ENCODE peak calls at places on chromosomes 3 and 15, in seven cellular contexts. One of them, this sample, is unnamed.
A peak's percentile ranks its signal among the peaks of the same experiment; 100 is the strongest.

GRCh38 chr3:38138347-38139190 is at the start of gene MYD88:
- DNase-seq in neural progenitor cell: peak; percentile 85
- DNase-seq in esophagus squamous epithelium: peak; percentile 59
- DNase-seq in mesothelial cell of epicardium: peak; percentile 78
- DNase-seq in breast epithelium: peak; percentile 74
- DNase-seq in nephron progenitor cell: peak; percentile 77
- DNase-seq in AG04450: no peak
- DNase-seq in this sample: peak; percentile 67

GRCh38 chr15:70906842-70907241 is 14.2 kb downstream of the LRRC49 start:
- DNase-seq in nephron progenitor cell: no peak
- DNase-seq in breast epithelium: no peak
- DNase-seq in esophagus squamous epithelium: no peak
- DNase-seq in mesothelial cell of epicardium: no peak
- DNase-seq in AG04450: no peak
- DNase-seq in neural progenitor cell: no peak
- DNase-seq in this sample: no peak

GRCh38 chr15:51403072-51403878 is 61.8 kb downstream of the GLDN start:
- DNase-seq in nephron progenitor cell: peak; percentile 38
- DNase-seq in esophagus squamous epithelium: no peak
- DNase-seq in mesothelial cell of epicardium: no peak
- DNase-seq in breast epithelium: no peak
- DNase-seq in neural progenitor cell: peak; percentile 46
- DNase-seq in AG04450: peak; percentile 8
- DNase-seq in this sample: no peak

GRCh38 chr3:141375381-141376301 is 7.3 kb downstream of the ZBTB38 start:
- DNase-seq in nephron progenitor cell: no peak
- DNase-seq in esophagus squamous epithelium: no peak
- DNase-seq in breast epithelium: no peak
- DNase-seq in mesothelial cell of epicardium: no peak
- DNase-seq in neural progenitor cell: no peak
- DNase-seq in AG04450: no peak
- DNase-seq in this sample: no peak

GRCh38 chr3:72683068-72683467 is 165.2 kb downstream of the SHQ1 start:
- DNase-seq in AG04450: no peak
- DNase-seq in neural progenitor cell: peak; percentile 13
- DNase-seq in esophagus squamous epithelium: no peak
- DNase-seq in breast epithelium: no peak
- DNase-seq in mesothelial cell of epicardium: no peak
- DNase-seq in nephron progenitor cell: no peak
- DNase-seq in this sample: no peak

GRCh38 chr3:185540705-185541104 is 11.7 kb downstream of the LIPH start:
- DNase-seq in nephron progenitor cell: no peak
- DNase-seq in neural progenitor cell: no peak
- DNase-seq in mesothelial cell of epicardium: no peak
- DNase-seq in esophagus squamous epithelium: no peak
- DNase-seq in AG04450: no peak
- DNase-seq in breast epithelium: no peak
- DNase-seq in this sample: no peak

GRCh38 chr3:127671523-127672428 is 976 bp upstream of the ABTB1 start:
- DNase-seq in mesothelial cell of epicardium: no peak
- DNase-seq in esophagus squamous epithelium: no peak
- DNase-seq in breast epithelium: peak; percentile 51
- DNase-seq in nephron progenitor cell: no peak
- DNase-seq in AG04450: no peak
- DNase-seq in neural progenitor cell: peak; percentile 23
- DNase-seq in this sample: peak; percentile 21

GRCh38 chr3:179551383-179551782 is 11.3 kb upstream of the ACTL6A start:
- DNase-seq in mesothelial cell of epicardium: no peak
- DNase-seq in nephron progenitor cell: no peak
- DNase-seq in esophagus squamous epithelium: no peak
- DNase-seq in breast epithelium: no peak
- DNase-seq in AG04450: no peak
- DNase-seq in neural progenitor cell: no peak
- DNase-seq in this sample: no peak

GRCh38 chr15:39556461-39556860 is 24.4 kb upstream of the THBS1 start:
- DNase-seq in nephron progenitor cell: no peak
- DNase-seq in breast epithelium: no peak
- DNase-seq in mesothelial cell of epicardium: no peak
- DNase-seq in neural progenitor cell: no peak
- DNase-seq in esophagus squamous epithelium: no peak
- DNase-seq in AG04450: peak; percentile 75
- DNase-seq in this sample: no peak

GRCh38 chr15:78082106-78082742 is 4.7 kb upstream of the TBC1D2B start:
- DNase-seq in AG04450: no peak
- DNase-seq in nephron progenitor cell: no peak
- DNase-seq in breast epithelium: no peak
- DNase-seq in neural progenitor cell: no peak
- DNase-seq in mesothelial cell of epicardium: no peak
- DNase-seq in esophagus squamous epithelium: no peak
- DNase-seq in this sample: no peak

GRCh38 chr3:52848617-52849016 is 13.8 kb upstream of the MUSTN1 start:
- DNase-seq in breast epithelium: no peak
- DNase-seq in AG04450: peak; percentile 49
- DNase-seq in esophagus squamous epithelium: no peak
- DNase-seq in neural progenitor cell: no peak
- DNase-seq in nephron progenitor cell: no peak
- DNase-seq in mesothelial cell of epicardium: no peak
- DNase-seq in this sample: no peak

GRCh38 chr3:40752492-40752891 is 227.7 kb downstream of the ZNF621 start:
- DNase-seq in breast epithelium: no peak
- DNase-seq in nephron progenitor cell: no peak
- DNase-seq in mesothelial cell of epicardium: no peak
- DNase-seq in AG04450: no peak
- DNase-seq in esophagus squamous epithelium: no peak
- DNase-seq in neural progenitor cell: peak; percentile 67
- DNase-seq in this sample: no peak

GRCh38 chr3:30188713-30189112 is 417.7 kb upstream of the TGFBR2 start:
- DNase-seq in mesothelial cell of epicardium: no peak
- DNase-seq in neural progenitor cell: no peak
- DNase-seq in AG04450: no peak
- DNase-seq in breast epithelium: peak; percentile 51
- DNase-seq in esophagus squamous epithelium: no peak
- DNase-seq in nephron progenitor cell: no peak
- DNase-seq in this sample: no peak

GRCh38 chr15:92924216-92924615 is 24.1 kb downstream of the CHD2 start:
- DNase-seq in neural progenitor cell: no peak
- DNase-seq in AG04450: no peak
- DNase-seq in breast epithelium: no peak
- DNase-seq in esophagus squamous epithelium: no peak
- DNase-seq in nephron progenitor cell: no peak
- DNase-seq in mesothelial cell of epicardium: no peak
- DNase-seq in this sample: no peak

GRCh38 chr3:21226086-21226485 is 524.9 kb downstream of the ZNF385D start:
- DNase-seq in esophagus squamous epithelium: no peak
- DNase-seq in nephron progenitor cell: no peak
- DNase-seq in neural progenitor cell: no peak
- DNase-seq in mesothelial cell of epicardium: no peak
- DNase-seq in breast epithelium: no peak
- DNase-seq in AG04450: no peak
- DNase-seq in this sample: no peak

GRCh38 chr3:188749010-188749617 is 422.7 kb upstream of the TPRG1 start:
- DNase-seq in neural progenitor cell: peak; percentile 77
- DNase-seq in breast epithelium: no peak
- DNase-seq in mesothelial cell of epicardium: no peak
- DNase-seq in esophagus squamous epithelium: no peak
- DNase-seq in AG04450: no peak
- DNase-seq in nephron progenitor cell: peak; percentile 35
- DNase-seq in this sample: no peak

GRCh38 chr3:68007621-68008226 is 353.3 kb upstream of the SUCLG2 start:
- DNase-seq in esophagus squamous epithelium: no peak
- DNase-seq in nephron progenitor cell: peak; percentile 62
- DNase-seq in AG04450: no peak
- DNase-seq in mesothelial cell of epicardium: peak; percentile 56
- DNase-seq in breast epithelium: no peak
- DNase-seq in neural progenitor cell: peak; percentile 73
- DNase-seq in this sample: no peak

GRCh38 chr15:36458406-36458805 is 121.0 kb upstream of the CDIN1 start:
- DNase-seq in neural progenitor cell: no peak
- DNase-seq in nephron progenitor cell: no peak
- DNase-seq in breast epithelium: no peak
- DNase-seq in AG04450: no peak
- DNase-seq in mesothelial cell of epicardium: no peak
- DNase-seq in esophagus squamous epithelium: no peak
- DNase-seq in this sample: no peak

GRCh38 chr3:7340795-7341194 is 479.9 kb downstream of the GRM7 start:
- DNase-seq in esophagus squamous epithelium: no peak
- DNase-seq in neural progenitor cell: no peak
- DNase-seq in AG04450: no peak
- DNase-seq in breast epithelium: no peak
- DNase-seq in mesothelial cell of epicardium: no peak
- DNase-seq in nephron progenitor cell: no peak
- DNase-seq in this sample: no peak

GRCh38 chr3:152720941-152721718 is 113.8 kb upstream of the P2RY1 start:
- DNase-seq in nephron progenitor cell: no peak
- DNase-seq in AG04450: no peak
- DNase-seq in mesothelial cell of epicardium: no peak
- DNase-seq in neural progenitor cell: no peak
- DNase-seq in breast epithelium: no peak
- DNase-seq in esophagus squamous epithelium: no peak
- DNase-seq in this sample: no peak

DNA sequence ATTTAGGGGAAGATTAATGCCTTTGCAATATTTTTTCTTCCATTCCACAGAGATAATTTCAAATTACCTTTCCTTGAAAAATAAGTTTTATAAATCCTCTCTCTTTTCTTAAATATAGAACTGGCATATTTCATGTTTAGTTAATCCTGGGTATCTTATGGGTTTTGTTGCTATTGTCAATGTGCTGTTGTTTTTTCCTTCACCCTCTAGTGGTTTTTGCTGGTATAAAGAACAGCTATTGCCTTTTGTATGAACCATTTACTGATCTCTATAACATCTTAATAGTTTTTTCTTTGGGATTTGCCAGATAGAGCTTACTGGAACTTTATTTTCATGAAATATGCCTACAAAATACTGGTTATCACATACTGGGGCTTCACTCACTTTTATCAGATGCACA is 359.6 kb upstream of the DPPA4 start:
- DNase-seq in esophagus squamous epithelium: no peak
- DNase-seq in mesothelial cell of epicardium: no peak
- DNase-seq in nephron progenitor cell: no peak
- DNase-seq in AG04450: no peak
- DNase-seq in neural progenitor cell: no peak
- DNase-seq in breast epithelium: no peak
- DNase-seq in this sample: no peak
- TF ChIP-seq CTCF in esophagus squamous epithelium: no peak
- TF ChIP-seq CTCF in mesothelial cell of epicardium: no peak
- TF ChIP-seq CTCF in nephron progenitor cell: no peak
- TF ChIP-seq CTCF in AG04450: peak; percentile 25
- TF ChIP-seq CTCF in neural progenitor cell: no peak
- TF ChIP-seq CTCF in breast epithelium: no peak
- TF ChIP-seq CTCF in this sample: no peak

GRCh38 chr3:136250862-136251460 is 821 bp downstream of the PCCB start:
- DNase-seq in mesothelial cell of epicardium: no peak
- DNase-seq in breast epithelium: no peak
- DNase-seq in neural progenitor cell: peak; percentile 47
- DNase-seq in esophagus squamous epithelium: no peak
- DNase-seq in nephron progenitor cell: peak; percentile 13
- DNase-seq in AG04450: no peak
- DNase-seq in this sample: no peak
- TF ChIP-seq CTCF in mesothelial cell of epicardium: no peak
- TF ChIP-seq CTCF in breast epithelium: no peak
- TF ChIP-seq CTCF in neural progenitor cell: no peak
- TF ChIP-seq CTCF in esophagus squamous epithelium: peak; percentile 11
- TF ChIP-seq CTCF in nephron progenitor cell: no peak
- TF ChIP-seq CTCF in AG04450: peak; percentile 31
- TF ChIP-seq CTCF in this sample: no peak

GRCh38 chr3:195738274-195739044 is 17.7 kb downstream of the MUC20 start:
- DNase-seq in neural progenitor cell: no peak
- DNase-seq in esophagus squamous epithelium: no peak
- DNase-seq in nephron progenitor cell: no peak
- DNase-seq in AG04450: no peak
- DNase-seq in breast epithelium: no peak
- DNase-seq in mesothelial cell of epicardium: no peak
- DNase-seq in this sample: no peak

GRCh38 chr3:195739561-195740111 is 18.9 kb downstream of the MUC20 start:
- DNase-seq in esophagus squamous epithelium: no peak
- DNase-seq in breast epithelium: no peak
- DNase-seq in nephron progenitor cell: no peak
- DNase-seq in neural progenitor cell: no peak
- DNase-seq in mesothelial cell of epicardium: no peak
- DNase-seq in AG04450: no peak
- DNase-seq in this sample: no peak

GRCh38 chr3:195732951-195733350 is 12.2 kb downstream of the MUC20 start:
- DNase-seq in nephron progenitor cell: peak; percentile 41
- DNase-seq in mesothelial cell of epicardium: no peak
- DNase-seq in esophagus squamous epithelium: no peak
- DNase-seq in neural progenitor cell: no peak
- DNase-seq in breast epithelium: no peak
- DNase-seq in AG04450: no peak
- DNase-seq in this sample: no peak

GRCh38 chr3:195735036-195735695 is 14.4 kb downstream of the MUC20 start:
- DNase-seq in nephron progenitor cell: no peak
- DNase-seq in mesothelial cell of epicardium: no peak
- DNase-seq in neural progenitor cell: no peak
- DNase-seq in esophagus squamous epithelium: no peak
- DNase-seq in breast epithelium: no peak
- DNase-seq in AG04450: no peak
- DNase-seq in this sample: no peak

GRCh38 chr3:195736866-195737490 is 16.2 kb downstream of the MUC20 start:
- DNase-seq in breast epithelium: no peak
- DNase-seq in nephron progenitor cell: no peak
- DNase-seq in esophagus squamous epithelium: no peak
- DNase-seq in mesothelial cell of epicardium: no peak
- DNase-seq in AG04450: no peak
- DNase-seq in neural progenitor cell: no peak
- DNase-seq in this sample: no peak
- TF ChIP-seq CTCF in breast epithelium: no peak
- TF ChIP-seq CTCF in nephron progenitor cell: no peak
- TF ChIP-seq CTCF in esophagus squamous epithelium: no peak
- TF ChIP-seq CTCF in mesothelial cell of epicardium: no peak
- TF ChIP-seq CTCF in AG04450: no peak
- TF ChIP-seq CTCF in neural progenitor cell: no peak
- TF ChIP-seq CTCF in this sample: no peak

DNA sequence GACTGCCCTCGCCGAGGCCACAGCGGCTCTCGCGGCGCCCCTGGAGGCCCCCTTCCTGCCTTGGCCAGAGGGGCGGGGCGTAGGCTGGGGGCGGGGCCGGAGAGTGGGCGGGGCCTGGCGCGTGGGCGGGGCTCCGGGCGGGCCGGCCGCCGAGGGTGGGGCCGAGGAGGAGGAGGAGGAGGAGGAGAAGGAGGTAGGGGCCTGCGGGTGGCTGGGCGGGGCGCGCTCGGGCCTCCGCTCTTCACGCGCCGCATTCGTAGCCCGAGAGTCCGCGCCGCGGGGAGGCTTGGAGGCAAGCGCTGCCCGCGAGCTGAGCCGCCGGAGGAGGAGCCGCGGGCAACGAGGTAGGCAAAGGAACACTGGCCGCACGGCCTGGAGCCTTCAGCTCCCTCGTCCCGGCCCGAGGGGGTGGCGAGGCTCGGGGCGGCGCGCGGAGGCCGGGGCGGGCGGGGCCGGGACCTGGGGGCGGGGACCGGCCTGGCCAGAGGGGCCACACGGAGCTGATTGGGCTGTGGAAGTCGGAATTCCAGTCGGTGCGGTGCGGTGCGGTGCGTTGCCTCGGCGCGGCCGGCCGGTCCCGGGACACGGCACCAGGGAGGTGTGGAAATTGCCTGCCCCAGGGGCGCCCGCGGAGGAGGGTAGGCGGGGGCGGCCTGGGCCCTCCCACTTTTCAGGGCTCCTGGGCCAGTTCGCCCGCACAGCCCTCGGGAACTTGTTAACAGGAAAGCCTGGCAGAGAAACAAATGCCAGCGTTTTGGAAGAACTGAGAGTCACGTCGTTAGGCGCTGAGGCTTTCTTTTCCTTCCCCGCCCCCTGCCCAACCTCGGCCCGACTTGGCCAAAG is at the start of gene PPP2R3A:
- DNase-seq in AG04450: peak; percentile 55
- DNase-seq in esophagus squamous epithelium: no peak
- DNase-seq in nephron progenitor cell: peak; percentile 88
- DNase-seq in breast epithelium: peak; percentile 81
- DNase-seq in mesothelial cell of epicardium: peak; percentile 88
- DNase-seq in neural progenitor cell: peak; percentile 98
- DNase-seq in this sample: peak; percentile 57
- TF ChIP-seq CTCF in AG04450: no peak
- TF ChIP-seq CTCF in esophagus squamous epithelium: no peak
- TF ChIP-seq CTCF in nephron progenitor cell: no peak
- TF ChIP-seq CTCF in breast epithelium: no peak
- TF ChIP-seq CTCF in mesothelial cell of epicardium: no peak
- TF ChIP-seq CTCF in neural progenitor cell: no peak
- TF ChIP-seq CTCF in this sample: no peak